ENCODE peak calls at places on chromosomes 12 and 14, in six cellular contexts. J is NCI-H1092; Y is activated CD8-positive, alpha-beta memory T cell treated with anti-CD3 and anti-CD28 coated beads, Interleukin-2, amount 50 U/mL, for 4 hours; Z is HCT116; E is AG08395; S is tibial nerve. U is an unnamed sample.

GRCh38 chr12:51295651-51296050 is 25.4 kb upstream of the SMAGP start:
- DNase-seq in Z (no peak), E (no peak), J (no peak), Y (no peak), S (no peak), U (no peak)

GRCh38 chr12:113049976-113050742 is 6.4 kb upstream of the DTX1 start:
- DNase-seq in Z (peak; percentile 15), E (no peak), J (no peak), S (no peak), Y (no peak), U (no peak)

GRCh38 chr14:88454886-88455285 is 69.4 kb downstream of the SPATA7 start:
- DNase-seq in E (peak; percentile 63), S (no peak), Y (no peak), Z (no peak), J (no peak), U (no peak)

GRCh38 chr12:2507811-2508210 is 287.0 kb upstream of the FKBP4 start:
- DNase-seq in Z (no peak), S (no peak), E (no peak), J (no peak), Y (no peak), U (no peak)

GRCh38 chr14:85634205-85634604 is 104.3 kb downstream of the FLRT2 start:
- DNase-seq in Z (no peak), S (no peak), J (no peak), E (peak; percentile 4), Y (no peak), U (peak; percentile 24)

GRCh38 chr12:123099556-123100192 is 51.2 kb downstream of the PITPNM2 start:
- DNase-seq in J (no peak), E (no peak), S (no peak), Z (no peak), Y (no peak), U (no peak)

GRCh38 chr12:5902736-5903135 is 42.3 kb downstream of the ANO2 start:
- DNase-seq in S (no peak), E (no peak), J (no peak), Y (no peak), Z (no peak), U (no peak)

GRCh38 chr14:61625171-61625570 is 70.1 kb upstream of the HIF1A start:
- DNase-seq in S (no peak), E (no peak), Y (no peak), J (no peak), Z (no peak), U (no peak)

GRCh38 chr12:65949986-65950385 is 125.7 kb downstream of the HMGA2 start:
- DNase-seq in Z (no peak), S (no peak), Y (no peak), J (no peak), E (no peak), U (no peak)

GRCh38 chr14:75805646-75806045 is 144.6 kb downstream of the TTLL5 start:
- DNase-seq in Y (no peak), J (no peak), Z (no peak), E (no peak), S (no peak), U (no peak)

GRCh38 chr14:26204362-26204953 is 393.4 kb downstream of the NOVA1 start:
- DNase-seq in J (peak; percentile 47), Z (no peak), Y (no peak), S (no peak), E (no peak), U (no peak)

U was measured in HFFc6.